ENCODE peak calls at places on chromosomes 12 and 14, in seven cellular contexts. Q is NCI-H2107, G is NCI-H1092, Y is HFFc6, W is GM13976, R is choroid plexus epithelial cell, H is HT1080. J is an unnamed sample.

GRCh38 chr14:35342160-35343010 is 50.2 kb downstream of the PSMA6 start:
- DNase-seq in Q (no peak), H (no peak), G (no peak), W (no peak), Y (no peak), R (no peak), J (no peak)

GRCh38 chr14:68638817-68639517 is 153.9 kb downstream of the ZFP36L1 start:
- DNase-seq in W (no peak), R (no peak), G (no peak), Q (no peak), H (no peak), Y (no peak), J (no peak)

GRCh38 chr12:48532601-48533000 is 7.2 kb downstream of the OR8S1 start:
- DNase-seq in G (no peak), R (no peak), H (no peak), Y (no peak), W (no peak), Q (no peak), J (no peak)

GRCh38 chr14:65832431-65833253 is 420.1 kb downstream of the FUT8 start:
- DNase-seq in H (no peak), Q (no peak), Y (no peak), R (peak), G (no peak), W (no peak), J (no peak)

GRCh38 chr12:124497658-124498057 is 69.8 kb downstream of the NCOR2 start:
- DNase-seq in W (no peak), Y (peak), G (no peak), Q (no peak), R (peak), H (no peak), J (no peak)

GRCh38 chr12:591571-592505 is 71.4 kb downstream of the NINJ2 start:
- DNase-seq in H (no peak), R (no peak), Y (no peak), Q (no peak), W (no peak), G (no peak), J (no peak)

GRCh38 chr14:67137744-67138371 is 51.4 kb upstream of the GARIN2 start:
- DNase-seq in R (peak), Y (peak), W (peak), G (no peak), H (no peak), Q (no peak), J (no peak)

GRCh38 chr14:102320671-102321455 is 1.3 kb downstream of the ZNF839 start:
- DNase-seq in H (no peak), Y (no peak), R (no peak), Q (no peak), G (no peak), W (no peak), J (no peak)

GRCh38 chr12:114445401-114446323 is 39.7 kb upstream of the TBX5 start:
- DNase-seq in R (no peak), H (no peak), Q (no peak), G (no peak), Y (no peak), W (no peak), J (no peak)

GRCh38 chr12:1519642-1520041 is 74.7 kb downstream of the FBXL14 start:
- DNase-seq in G (no peak), H (no peak), R (no peak), Y (no peak), Q (no peak), W (no peak), J (no peak)

GRCh38 chr12:74725154-74725553 is 187.5 kb downstream of the ATXN7L3B start:
- DNase-seq in Y (peak), H (no peak), Q (no peak), W (no peak), R (peak), G (no peak), J (no peak)

J was measured in NCI-H1436 treated with DMSO at 0.1 percent for 48 hours.